ENCODE peak calls at places on chromosomes 6 and 20, in eight cellular contexts. F is CD8-positive, alpha-beta T cell; Q is ovary; Y is astrocyte; K is adrenal gland; N is HL-60; A is hepatocyte; X is H1. D is an unnamed sample.

GRCh38 chr6:166928644-166929515 is 27.5 kb downstream of the RNASET2 start:
- DNase-seq in F (no peak), Q (no peak), Y (no peak), K (no peak), N (no peak), A (no peak), X (no peak), D (no peak)

GRCh38 chr6:20583447-20583806 is 49.2 kb downstream of the CDKAL1 start:
- DNase-seq in F (no peak), Q (no peak), Y (no peak), K (no peak), N (no peak), A (no peak), X (no peak), D (no peak)

GRCh38 chr20:63121246-63121645 is 94.7 kb downstream of the YTHDF1 start:
- DNase-seq in F (no peak), Q (no peak), Y (no peak), K (no peak), N (no peak), A (no peak), X (no peak), D (no peak)

GRCh38 chr6:168171673-168172352 is 92.8 kb upstream of the FRMD1 start:
- DNase-seq in F (no peak), Q (no peak), Y (no peak), K (no peak), N (no peak), A (no peak), X (no peak), D (no peak)

GRCh38 chr20:17590245-17590644 is 20.4 kb downstream of the DSTN start:
- DNase-seq in F (no peak), Q (no peak), Y (no peak), K (no peak), N (no peak), A (no peak), X (no peak), D (no peak)

GRCh38 chr6:9583946-9584345 is 830.9 kb downstream of the TFAP2A start:
- DNase-seq in F (no peak), Q (no peak), Y (no peak), K (no peak), N (no peak), A (no peak), X (no peak), D (no peak)

GRCh38 chr6:118632359-118632758 is 19.0 kb downstream of the CEP85L start:
- DNase-seq in F (no peak), Q (no peak), Y (peak; percentile 25), K (no peak), N (no peak), A (no peak), X (no peak), D (no peak)

GRCh38 chr6:125154184-125155135 is 887 bp downstream of the TPD52L1 start:
- DNase-seq in F (no peak), Q (peak; percentile 46), Y (peak; percentile 25), K (peak; percentile 82), N (no peak), A (peak; percentile 69), X (peak; percentile 69), D (peak; percentile 11)

GRCh38 chr6:3759656-3760245 is 8.2 kb upstream of the PXDC1 start:
- DNase-seq in F (no peak), Q (no peak), Y (peak; percentile 95), K (peak; percentile 39), N (no peak), A (no peak), X (no peak), D (no peak)

GRCh38 chr20:50320005-50320909 is 129.6 kb downstream of the CEBPB start:
- DNase-seq in F (no peak), Q (no peak), Y (no peak), K (no peak), N (no peak), A (no peak), X (no peak), D (no peak)
- H3K4me3 ChIP-seq in F (no peak overlapping the region), Q (peak overlapping the region; percentile 43), Y (peak overlapping the region; percentile 22), K (no peak overlapping the region), N (no peak overlapping the region), A (no peak overlapping the region), X (no peak overlapping the region), D (no peak overlapping the region)

GRCh38 chr6:42124223-42124836 is 18.1 kb downstream of the C6orf132 start:
- DNase-seq in F (no peak), Q (no peak), Y (no peak), K (no peak), N (no peak), A (no peak), X (no peak), D (no peak)
- H3K4me3 ChIP-seq in F (no peak overlapping the region), Q (no peak overlapping the region), Y (no peak overlapping the region), K (no peak overlapping the region), N (no peak overlapping the region), A (no peak overlapping the region), X (no peak overlapping the region), D (no peak overlapping the region)

GRCh38 chr6:117615981-117616961 is 14.0 kb upstream of the GOPC start:
- DNase-seq in F (no peak), Q (no peak), Y (peak; percentile 95), K (no peak), N (no peak), A (no peak), X (peak; percentile 53), D (no peak)
- H3K4me3 ChIP-seq in F (no peak overlapping the region), Q (no peak overlapping the region), Y (peak overlapping the region; percentile 28), K (no peak overlapping the region), N (no peak overlapping the region), A (no peak overlapping the region), X (no peak overlapping the region), D (no peak overlapping the region)

GRCh38 chr6:46657642-46658041 is 4.9 kb downstream of the SLC25A27 start:
- DNase-seq in F (no peak), Q (no peak), Y (no peak), K (no peak), N (no peak), A (no peak), X (no peak), D (no peak)

GRCh38 chr6:46655803-46656202 is 3.0 kb downstream of the SLC25A27 start:
- DNase-seq in F (no peak), Q (no peak), Y (no peak), K (no peak), N (peak; percentile 7), A (peak; percentile 12), X (peak; percentile 69), D (peak; percentile 31)

DNA sequence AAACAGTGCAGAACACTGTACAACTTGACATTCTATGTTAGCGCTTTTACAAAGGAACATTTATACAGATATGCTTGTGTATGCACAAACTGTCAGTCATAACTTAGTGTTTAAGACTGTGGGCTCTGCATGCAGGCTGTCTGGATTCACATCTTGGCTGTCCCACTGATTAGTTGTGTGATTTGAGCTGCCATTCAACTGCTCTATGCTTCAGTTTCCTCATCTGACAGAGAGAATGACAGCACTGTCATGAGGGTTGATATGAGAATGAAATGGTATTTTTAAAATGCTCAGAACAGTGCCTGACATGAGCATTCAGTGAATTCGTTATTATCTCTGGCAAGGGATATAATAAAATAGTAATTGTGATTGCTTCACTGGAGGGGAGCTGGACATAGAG is 8.7 kb downstream of the SLC25A27 start:
- DNase-seq in F (no peak), Q (no peak), Y (no peak), K (no peak), N (no peak), A (no peak), X (no peak), D (no peak)
- H3K4me3 ChIP-seq in F (no peak overlapping the region), Q (no peak overlapping the region), Y (no peak overlapping the region), K (no peak overlapping the region), N (no peak overlapping the region), A (no peak overlapping the region), X (no peak overlapping the region), D (no peak overlapping the region)

DNA sequence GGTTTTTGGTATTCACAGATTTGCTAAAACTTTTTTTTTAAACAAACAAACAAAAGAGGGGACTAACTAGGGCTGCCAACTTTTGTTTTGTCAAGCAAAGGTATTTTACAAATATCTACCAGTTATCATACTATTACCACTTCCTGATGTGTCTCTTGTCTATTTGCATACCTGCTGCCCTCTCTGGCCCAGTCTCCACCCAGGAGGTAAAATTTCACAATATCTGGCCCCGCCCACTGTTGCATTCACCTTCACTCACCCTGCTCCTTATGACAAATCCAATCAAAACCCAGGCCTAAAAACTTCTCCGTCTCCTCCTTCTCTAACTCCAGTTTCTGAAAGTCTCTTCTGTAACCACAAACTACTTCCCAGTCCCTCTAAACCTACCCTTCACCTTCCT is 82.2 kb downstream of the TRERF1 start:
- DNase-seq in F (no peak), Q (no peak), Y (no peak), K (no peak), N (peak; percentile 58), A (no peak), X (no peak), D (no peak)
- H3K4me3 ChIP-seq in F (no peak overlapping the region), Q (no peak overlapping the region), Y (no peak overlapping the region), K (no peak overlapping the region), N (no peak overlapping the region), A (no peak overlapping the region), X (no peak overlapping the region), D (no peak overlapping the region)

GRCh38 chr6:170022291-170022722 is 268.6 kb downstream of the DLL1 start:
- DNase-seq in F (no peak), Q (no peak), Y (no peak), K (no peak), N (no peak), A (no peak), X (no peak), D (no peak)

GRCh38 chr6:170024940-170025339 is 265.9 kb downstream of the DLL1 start:
- DNase-seq in F (no peak), Q (peak; percentile 74), Y (peak; percentile 2), K (peak; percentile 32), N (no peak), A (peak; percentile 80), X (no peak), D (peak; percentile 30)

GRCh38 chr6:170021579-170021978 is 269.3 kb downstream of the DLL1 start:
- DNase-seq in F (no peak), Q (no peak), Y (no peak), K (no peak), N (no peak), A (no peak), X (no peak), D (no peak)

GRCh38 chr6:170023620-170024521 is 267.0 kb downstream of the DLL1 start:
- DNase-seq in F (no peak), Q (no peak), Y (no peak), K (no peak), N (no peak), A (no peak), X (no peak), D (no peak)

DNA sequence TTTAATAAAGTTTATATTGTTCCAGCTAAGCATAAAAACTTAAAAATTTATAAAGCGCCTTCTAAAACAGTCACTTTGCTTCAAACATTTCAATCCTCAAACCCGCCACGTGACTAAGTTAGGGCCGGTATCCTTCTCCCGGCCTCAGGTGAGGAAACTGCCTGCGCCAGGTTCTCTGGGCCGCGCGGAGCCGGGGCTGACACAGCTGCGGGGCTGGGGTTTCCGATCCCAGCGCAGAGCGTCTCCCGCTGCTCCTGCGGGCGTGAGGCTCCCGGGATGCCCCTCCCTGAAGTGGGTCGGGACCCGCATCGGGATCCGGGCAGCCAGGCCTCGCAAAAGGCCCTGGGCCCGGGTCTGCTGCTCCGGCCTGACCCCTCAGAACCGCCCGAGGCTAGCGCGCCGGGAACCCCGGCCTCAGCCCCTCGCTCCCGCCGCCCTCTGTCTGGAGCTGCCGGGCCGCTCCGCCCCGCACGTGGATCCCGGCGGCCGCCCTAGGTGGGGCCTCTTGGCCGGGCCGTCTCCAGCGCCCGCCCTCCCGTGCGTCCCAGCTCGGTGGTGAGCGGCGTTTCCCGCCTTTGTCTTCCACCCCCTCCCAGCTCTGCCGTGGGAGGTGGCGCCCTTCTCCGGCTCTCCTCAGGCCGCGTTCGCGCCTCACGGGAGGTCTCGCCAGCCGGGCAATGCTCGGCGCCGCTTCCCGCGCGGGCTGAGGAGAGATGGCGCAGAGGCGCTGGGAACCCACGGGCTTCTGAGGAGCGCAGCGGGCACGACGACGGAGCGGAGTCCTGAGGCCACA is 267.9 kb downstream of the DLL1 start:
- DNase-seq in F (no peak), Q (no peak), Y (no peak), K (no peak), N (no peak), A (no peak), X (peak; percentile 71), D (no peak)
- H3K4me3 ChIP-seq in F (no peak overlapping the region), Q (no peak overlapping the region), Y (no peak overlapping the region), K (no peak overlapping the region), N (no peak overlapping the region), A (no peak overlapping the region), X (no peak overlapping the region), D (no peak overlapping the region)